ENCODE peak calls at places on chromosomes 16 and 17, in nine cellular contexts. Z, E, C, G, U, W, N, H and F are unnamed samples.

GRCh38 chr16:58487566-58488351 is 12.2 kb upstream of the NDRG4 start:
- DNase-seq in Z (peak; percentile 54), E (peak; percentile 39), C (peak; percentile 74), G (peak; percentile 88), U (peak; percentile 87), W (peak; percentile 78), N (peak; percentile 88), H (peak; percentile 78), F (peak; percentile 90)

GRCh38 chr16:31484491-31485171 is 1.7 kb downstream of the SLC5A2 start:
- DNase-seq in Z (no peak), E (no peak), C (no peak), G (no peak), U (peak; percentile 51), W (no peak), N (no peak), H (peak; percentile 80), F (no peak)

GRCh38 chr17:48840441-48840840 is 9.6 kb downstream of the CALCOCO2 start:
- DNase-seq in Z (no peak), E (no peak), C (no peak), G (no peak), U (no peak), W (no peak), N (no peak), H (no peak), F (no peak)

GRCh38 chr17:1082579-1082978 is 85.7 kb downstream of the TIMM22 start:
- DNase-seq in Z (no peak), E (no peak), C (no peak), G (no peak), U (no peak), W (no peak), N (peak; percentile 54), H (no peak), F (no peak)

GRCh38 chr16:73364413-73364812 is 316.5 kb upstream of the ZFHX3 start:
- DNase-seq in Z (no peak), E (no peak), C (no peak), G (no peak), U (no peak), W (no peak), N (no peak), H (no peak), F (no peak)

GRCh38 chr16:2818278-2818876 is 1.3 kb downstream of the PRSS21 start:
- DNase-seq in Z (no peak), E (no peak), C (no peak), G (no peak), U (no peak), W (no peak), N (no peak), H (no peak), F (no peak)

GRCh38 chr16:4511441-4512082 is 27.0 kb downstream of the CDIP1 start:
- DNase-seq in Z (no peak), E (no peak), C (no peak), G (peak; percentile 73), U (peak; percentile 71), W (peak; percentile 31), N (peak; percentile 56), H (peak; percentile 36), F (peak; percentile 78)

GRCh38 chr16:88540346-88540977 is 29.7 kb upstream of the ZC3H18 start:
- DNase-seq in Z (no peak), E (no peak), C (no peak), G (no peak), U (no peak), W (no peak), N (no peak), H (no peak), F (no peak)

GRCh38 chr17:34990921-34991365 is 10.6 kb downstream of the LIG3 start:
- DNase-seq in Z (no peak), E (no peak), C (no peak), G (no peak), U (no peak), W (no peak), N (no peak), H (no peak), F (no peak)

GRCh38 chr17:38864636-38865398 is 5.0 kb upstream of the LASP1 start:
- DNase-seq in Z (no peak), E (no peak), C (no peak), G (no peak), U (peak; percentile 78), W (no peak), N (peak; percentile 82), H (no peak), F (no peak)

GRCh38 chr17:57286372-57287105 is 30.2 kb downstream of the MSI2 start:
- DNase-seq in Z (no peak), E (no peak), C (peak; percentile 75), G (no peak), U (no peak), W (no peak), N (no peak), H (no peak), F (no peak)

GRCh38 chr17:65078441-65079160 is 22.1 kb upstream of the GNA13 start:
- DNase-seq in Z (no peak), E (no peak), C (no peak), G (no peak), U (no peak), W (no peak), N (peak; percentile 86), H (no peak), F (no peak)

GRCh38 chr16:84660973-84661372 is 12.7 kb downstream of the KLHL36 start:
- DNase-seq in Z (no peak), E (no peak), C (no peak), G (no peak), U (no peak), W (no peak), N (no peak), H (no peak), F (no peak)

GRCh38 chr17:80785477-80786178 is 206.0 kb upstream of the CHMP6 start:
- DNase-seq in Z (peak; percentile 39), E (no peak), C (peak; percentile 71), G (no peak), U (no peak), W (no peak), N (no peak), H (peak; percentile 55), F (peak; percentile 48)

GRCh38 chr16:66521227-66521626 is 28.7 kb downstream of the TK2 start:
- DNase-seq in Z (no peak), E (no peak), C (no peak), G (no peak), U (no peak), W (no peak), N (no peak), H (no peak), F (no peak)

GRCh38 chr16:58110590-58111330 is 18.4 kb downstream of the CFAP20 start:
- DNase-seq in Z (no peak), E (no peak), C (no peak), G (no peak), U (no peak), W (no peak), N (peak; percentile 87), H (no peak), F (no peak)

GRCh38 chr17:28347261-28347891 is 10.0 kb downstream of the POLDIP2 start:
- DNase-seq in Z (no peak), E (no peak), C (no peak), G (no peak), U (no peak), W (no peak), N (peak; percentile 97), H (no peak), F (no peak)

GRCh38 chr17:55641559-55642160 is 81.0 kb downstream of the TMEM100 start:
- DNase-seq in Z (peak; percentile 25), E (no peak), C (peak; percentile 18), G (peak; percentile 46), U (peak; percentile 73), W (peak; percentile 78), N (peak; percentile 64), H (peak; percentile 70), F (peak; percentile 76)

GRCh38 chr16:59527206-59527997 is 793.3 kb upstream of the GOT2 start:
- DNase-seq in Z (no peak), E (no peak), C (no peak), G (no peak), U (peak; percentile 76), W (no peak), N (peak; percentile 80), H (no peak), F (no peak)

GRCh38 chr16:51666074-51666473 is 515.0 kb upstream of the SALL1 start:
- DNase-seq in Z (no peak), E (no peak), C (no peak), G (no peak), U (no peak), W (no peak), N (no peak), H (no peak), F (no peak)

GRCh38 chr17:53950858-53951250 is 128.1 kb downstream of the KIF2B start:
- DNase-seq in Z (no peak), E (no peak), C (no peak), G (no peak), U (no peak), W (no peak), N (no peak), H (no peak), F (no peak)

GRCh38 chr16:67833035-67833417 is 9.1 kb upstream of the THAP11 start:
- DNase-seq in Z (no peak), E (no peak), C (no peak), G (no peak), U (no peak), W (no peak), N (peak; percentile 91), H (no peak), F (no peak)

GRCh38 chr16:10536814-10537389 is 43.5 kb downstream of the EMP2 start:
- DNase-seq in Z (no peak), E (no peak), C (no peak), G (no peak), U (no peak), W (no peak), N (no peak), H (no peak), F (no peak)

GRCh38 chr16:4682616-4683254 is 10.6 kb upstream of the NUDT16L1 start:
- DNase-seq in Z (peak; percentile 32), E (no peak), C (no peak), G (peak; percentile 77), U (peak; percentile 50), W (no peak), N (peak; percentile 30), H (peak; percentile 74), F (peak; percentile 74)

GRCh38 chr16:74698220-74698619 is 2.4 kb downstream of the MLKL start:
- DNase-seq in Z (no peak), E (no peak), C (no peak), G (no peak), U (no peak), W (no peak), N (peak; percentile 41), H (no peak), F (no peak)

GRCh38 chr17:32443827-32444300 is 446 bp upstream of the PSMD11 start:
- DNase-seq in Z (no peak), E (no peak), C (no peak), G (no peak), U (no peak), W (no peak), N (peak; percentile 14), H (no peak), F (no peak)

GRCh38 chr16:12613131-12613991 is 190.3 kb downstream of the CPPED1 start:
- DNase-seq in Z (peak; percentile 64), E (no peak), C (no peak), G (no peak), U (peak; percentile 94), W (no peak), N (peak; percentile 82), H (no peak), F (no peak)

GRCh38 chr17:57916925-57917858 is 38.0 kb downstream of the CUEDC1 start:
- DNase-seq in Z (no peak), E (no peak), C (peak; percentile 88), G (no peak), U (peak; percentile 63), W (no peak), N (peak; percentile 20), H (peak; percentile 74), F (peak; percentile 69)

GRCh38 chr16:56279914-56280313 is 88.6 kb downstream of the GNAO1 start:
- DNase-seq in Z (no peak), E (no peak), C (no peak), G (peak; percentile 5), U (no peak), W (no peak), N (no peak), H (no peak), F (no peak)

GRCh38 chr16:85936761-85937343 is 37.9 kb downstream of the IRF8 start:
- DNase-seq in Z (no peak), E (no peak), C (no peak), G (no peak), U (no peak), W (no peak), N (peak; percentile 9), H (no peak), F (no peak)

GRCh38 chr17:70405492-70406220 is 236.3 kb downstream of the KCNJ2 start:
- DNase-seq in Z (no peak), E (no peak), C (no peak), G (no peak), U (peak; percentile 85), W (peak; percentile 53), N (peak; percentile 98), H (no peak), F (no peak)